ENCODE peak calls at places on chromosomes 1 and 21, in four cellular contexts. S is fibroblast of pulmonary artery; L is CD8-positive, alpha-beta memory T cell; R is HFF-Myc. C is an unnamed sample.

GRCh38 chr1:78055565-78056132 is 9.9 kb downstream of the GIPC2 start:
- DNase-seq in S (no peak), L (no peak), R (no peak), C (no peak)

GRCh38 chr1:162703708-162704107 is 71.4 kb downstream of the DDR2 start:
- DNase-seq in S (no peak), R (no peak), L (no peak), C (no peak)

GRCh38 chr21:38938343-38938742 is 132.6 kb downstream of the ETS2 start:
- DNase-seq in R (no peak), L (peak; percentile 7), S (peak; percentile 35), C (no peak)

GRCh38 chr1:58496042-58496441 is 50.5 kb downstream of the OMA1 start:
- DNase-seq in L (no peak), R (no peak), S (no peak), C (no peak)

GRCh38 chr1:158527190-158527815 is 26.9 kb downstream of the OR6Y1 start:
- DNase-seq in S (peak; percentile 47), L (no peak), R (peak; percentile 16), C (no peak)

GRCh38 chr1:20353836-20354235 is 63.2 kb downstream of the VWA5B1 start:
- DNase-seq in R (no peak), L (no peak), S (no peak), C (no peak)

GRCh38 chr1:43975249-43975961 is 645 bp downstream of the ATP6V0B start:
- DNase-seq in L (peak; percentile 34), S (peak; percentile 25), R (no peak), C (no peak)

GRCh38 chr21:27561116-27561515 is 594.2 kb upstream of the ADAMTS5 start:
- DNase-seq in L (no peak), S (no peak), R (no peak), C (no peak)

GRCh38 chr1:203131548-203132200 is 4.1 kb downstream of the ADORA1 start:
- DNase-seq in R (no peak), L (no peak), S (no peak), C (no peak)

GRCh38 chr1:164635784-164636729 is 77.1 kb downstream of the PBX1 start:
- DNase-seq in S (no peak), R (no peak), L (no peak), C (no peak)

GRCh38 chr1:93744299-93744988 is 62.8 kb upstream of the BCAR3 start:
- DNase-seq in S (no peak), R (no peak), L (no peak), C (no peak)

GRCh38 chr1:58893257-58893869 is 109.5 kb upstream of the JUN start:
- DNase-seq in R (no peak), S (peak; percentile 53), L (no peak), C (no peak)

GRCh38 chr1:232780354-232780753 is 24.9 kb upstream of the MAP10 start:
- DNase-seq in L (no peak), S (no peak), R (no peak), C (no peak)

GRCh38 chr21:45304945-45305344 is 17.2 kb upstream of the POFUT2 start:
- DNase-seq in R (no peak), S (no peak), L (no peak), C (no peak)

GRCh38 chr1:50983403-50983802 is 13.4 kb downstream of the CDKN2C start:
- DNase-seq in S (no peak), L (no peak), R (no peak), C (no peak)

GRCh38 chr1:6592441-6592840 is 10.2 kb downstream of the KLHL21 start:
- DNase-seq in S (no peak), R (no peak), L (no peak), C (no peak)

GRCh38 chr1:165376041-165376810 is 19.7 kb upstream of the LMX1A start:
- DNase-seq in S (peak; percentile 95), L (no peak), R (peak; percentile 50), C (no peak)

GRCh38 chr1:212460376-212460775 is 27.7 kb downstream of the NENF start:
- DNase-seq in S (no peak), R (no peak), L (no peak), C (no peak)

GRCh38 chr1:154768456-154769125 is 101.5 kb downstream of the KCNN3 start:
- DNase-seq in R (no peak), L (no peak), S (peak; percentile 25), C (no peak)

GRCh38 chr1:1157914-1158710 is 15.6 kb upstream of the TTLL10 start:
- DNase-seq in L (peak; percentile 39), R (no peak), S (peak; percentile 9), C (no peak)

GRCh38 chr1:145845144-145845513 is 301 bp upstream of the NUDT17 start:
- DNase-seq in S (no peak), R (no peak), L (no peak), C (no peak)

GRCh38 chr1:207815913-207816312 is 64.1 kb downstream of the CD46 start:
- DNase-seq in S (no peak), R (no peak), L (no peak), C (no peak)

GRCh38 chr1:107530543-107530942 is 389.7 kb downstream of the NTNG1 start:
- DNase-seq in S (no peak), L (no peak), R (no peak), C (no peak)

GRCh38 chr21:43696214-43696613 is 22.7 kb upstream of the PDXK start:
- DNase-seq in S (no peak), L (no peak), R (no peak), C (no peak)

GRCh38 chr21:43312751-43313169 is 114.2 kb downstream of the SIK1 start:
- DNase-seq in L (no peak), R (no peak), S (no peak), C (no peak)

GRCh38 chr1:24902471-24902891 is 27.6 kb downstream of the RUNX3 start:
- DNase-seq in R (no peak), L (no peak), S (no peak), C (no peak)

GRCh38 chr1:153685578-153686340 is 7.3 kb downstream of the NPR1 start:
- DNase-seq in S (no peak), R (no peak), L (no peak), C (no peak)

DNA sequence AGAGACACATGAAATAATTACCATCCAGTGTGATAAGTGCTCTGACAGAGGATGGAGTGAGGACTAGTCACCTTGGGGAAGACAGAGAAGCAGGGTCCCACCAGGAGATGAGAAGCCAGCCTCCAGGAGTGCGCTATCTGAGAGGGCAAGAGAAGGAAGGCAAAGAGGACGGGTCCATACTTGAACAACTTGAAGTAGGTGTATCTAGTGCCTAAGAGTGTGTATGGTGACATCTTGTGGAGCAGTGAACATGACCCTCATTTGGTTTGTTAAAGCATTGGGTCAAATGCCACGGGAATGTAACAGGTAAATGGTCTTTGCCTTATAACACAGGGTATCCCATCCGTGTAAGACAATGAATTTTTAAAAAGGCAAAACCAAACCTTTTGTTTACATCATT is 39.8 kb downstream of the MRPL39 start:
- DNase-seq in L (no peak), S (no peak), R (no peak), C (no peak)
- H3K4me3 ChIP-seq in L (no peak overlapping the region), S (no peak overlapping the region), R (no peak overlapping the region), C (no peak overlapping the region)

DNA sequence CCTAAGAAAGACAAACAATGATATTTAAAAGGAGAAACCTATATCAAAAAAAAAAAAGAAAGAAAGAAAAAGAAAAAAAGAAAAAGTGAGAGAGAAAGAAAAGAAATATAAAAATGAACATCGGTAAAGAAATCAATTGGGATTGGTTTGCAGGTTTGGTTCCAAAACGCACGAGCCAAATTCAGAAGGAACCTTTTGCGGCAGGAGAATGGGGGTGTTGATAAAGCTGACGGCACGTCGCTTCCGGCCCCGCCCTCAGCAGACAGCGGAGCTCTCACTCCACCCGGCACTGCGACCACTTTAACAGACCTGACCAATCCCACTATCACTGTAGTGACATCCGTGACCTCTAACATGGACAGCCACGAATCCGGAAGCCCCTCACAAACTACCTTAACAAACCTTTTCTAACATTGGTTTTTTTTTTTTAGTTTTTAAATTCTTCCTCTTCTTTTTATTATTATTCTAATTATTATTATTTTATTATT is 11.7 kb downstream of the LHX9 start:
- DNase-seq in R (no peak), L (no peak), S (no peak), C (no peak)
- H3K4me3 ChIP-seq in R (no peak overlapping the region), L (no peak overlapping the region), S (peak overlapping the region; percentile 41), C (no peak overlapping the region)

GRCh38 chr21:29434081-29434480 is 135.4 kb downstream of the BACH1 start:
- DNase-seq in L (no peak), S (no peak), R (no peak), C (no peak)

GRCh38 chr21:29436650-29437049 is 137.9 kb downstream of the BACH1 start:
- DNase-seq in L (no peak), S (no peak), R (no peak), C (no peak)

GRCh38 chr21:29431680-29432079 is 133.0 kb downstream of the BACH1 start:
- DNase-seq in S (no peak), R (no peak), L (no peak), C (no peak)

GRCh38 chr21:29433366-29434059 is 134.8 kb downstream of the BACH1 start:
- DNase-seq in R (no peak), S (peak; percentile 7), L (no peak), C (no peak)

GRCh38 chr21:29436143-29436542 is 137.4 kb downstream of the BACH1 start:
- DNase-seq in R (no peak), L (no peak), S (peak; percentile 81), C (no peak)
- H3K4me3 ChIP-seq in R (no peak overlapping the region), L (peak overlapping the region; percentile 56), S (no peak overlapping the region), C (no peak overlapping the region)

GRCh38 chr1:228399531-228400236 is 7.0 kb downstream of the TRIM11 start:
- DNase-seq in R (no peak), S (no peak), L (no peak), C (no peak)

GRCh38 chr1:228401782-228402637 is 4.6 kb downstream of the TRIM11 start:
- DNase-seq in S (no peak), L (no peak), R (no peak), C (no peak)

GRCh38 chr1:228400237-228400651 is 6.4 kb downstream of the TRIM11 start:
- DNase-seq in L (no peak), S (no peak), R (no peak), C (no peak)

GRCh38 chr1:228402638-228403025 is 4.0 kb downstream of the TRIM11 start:
- DNase-seq in S (no peak), R (no peak), L (no peak), C (no peak)

DNA sequence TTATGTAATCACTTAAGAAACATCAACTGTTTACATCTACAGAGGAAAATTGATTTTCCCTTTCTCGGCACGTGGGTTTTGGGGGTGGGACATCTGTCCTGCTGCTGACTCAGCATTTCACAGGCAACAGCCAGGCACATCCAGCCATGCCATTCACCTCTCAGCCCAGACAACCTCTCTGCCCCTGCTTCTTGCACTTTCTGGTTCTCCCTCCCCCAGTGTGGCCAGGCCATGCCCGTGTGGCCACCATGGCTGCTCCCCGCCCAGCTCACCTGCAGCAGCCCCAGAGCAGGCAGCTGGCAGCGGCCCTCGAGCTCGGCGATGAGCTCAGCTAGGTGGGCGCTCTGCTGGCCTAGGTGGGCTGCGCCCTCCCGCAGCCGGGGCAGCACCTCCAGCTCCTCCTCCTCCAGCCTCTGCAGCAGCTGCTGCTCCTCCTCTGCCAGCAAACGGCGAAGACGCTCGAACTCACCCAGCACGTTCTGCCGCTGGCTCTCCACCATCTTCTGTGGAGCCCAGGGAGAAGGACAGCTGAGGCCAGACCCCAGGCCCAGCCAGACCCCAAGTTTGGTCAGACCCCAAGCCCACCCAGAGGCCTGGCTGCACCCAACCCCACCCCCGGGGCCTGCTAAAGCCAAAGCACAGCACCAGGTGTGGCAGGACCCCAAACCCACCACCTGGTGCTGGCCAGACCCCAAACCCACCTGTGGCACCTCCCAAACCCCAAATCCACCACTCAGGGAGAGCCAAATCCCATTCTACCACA is 5.8 kb downstream of the TRIM11 start:
- DNase-seq in S (no peak), L (no peak), R (no peak), C (no peak)
- H3K4me3 ChIP-seq in S (no peak overlapping the region), L (no peak overlapping the region), R (no peak overlapping the region), C (no peak overlapping the region)